ENCODE peak calls at places on chromosomes 5 and 9, in nine cellular contexts. H is fibroblast of lung, U is A549, B is right atrium auricular region, S is HCT116, G is aorta, I is RWPE1, Q is heart left ventricle, C is brain microvascular endothelial cell. Z is an unnamed sample.

GRCh38 chr5:143311955-143312354 is 91.5 kb downstream of the NR3C1 start:
- DNase-seq in H (no peak), U (no peak), B (no peak), S (no peak), G (no peak), I (no peak), Q (no peak), C (no peak), Z (no peak)

GRCh38 chr9:37486256-37486615 is 488 bp downstream of the POLR1E start:
- DNase-seq in H (no peak), U (no peak), B (no peak), S (no peak), G (no peak), I (no peak), Q (no peak), C (no peak), Z (no peak)

GRCh38 chr9:99955606-99956005 is 49.2 kb downstream of the STX17 start:
- DNase-seq in H (no peak), U (no peak), B (no peak), S (no peak), G (no peak), I (no peak), Q (no peak), C (no peak), Z (no peak)

GRCh38 chr5:151327585-151327984 is 19.8 kb downstream of the SLC36A2 start:
- DNase-seq in H (no peak), U (no peak), B (no peak), S (no peak), G (no peak), I (no peak), Q (no peak), C (no peak), Z (no peak)

GRCh38 chr5:168356592-168356991 is 65.1 kb downstream of the WWC1 start:
- DNase-seq in H (no peak), U (no peak), B (no peak), S (no peak), G (no peak), I (no peak), Q (no peak), C (no peak), Z (no peak)

GRCh38 chr5:3302228-3302627 is 293.4 kb upstream of the IRX1 start:
- DNase-seq in H (no peak), U (no peak), B (no peak), S (no peak), G (no peak), I (no peak), Q (no peak), C (no peak), Z (no peak)

GRCh38 chr9:127520941-127521918 is 69.9 kb downstream of the LRSAM1 start:
- DNase-seq in H (peak), U (no peak), B (peak), S (no peak), G (peak), I (no peak), Q (peak), C (peak), Z (no peak)

GRCh38 chr5:135885031-135885430 is 10.6 kb downstream of the IL9 start:
- DNase-seq in H (no peak), U (no peak), B (peak), S (no peak), G (no peak), I (no peak), Q (no peak), C (no peak), Z (no peak)

GRCh38 chr5:25515525-25515924 is 870.7 kb upstream of the CDH10 start:
- DNase-seq in H (no peak), U (no peak), B (no peak), S (no peak), G (no peak), I (no peak), Q (no peak), C (no peak), Z (no peak)

DNA sequence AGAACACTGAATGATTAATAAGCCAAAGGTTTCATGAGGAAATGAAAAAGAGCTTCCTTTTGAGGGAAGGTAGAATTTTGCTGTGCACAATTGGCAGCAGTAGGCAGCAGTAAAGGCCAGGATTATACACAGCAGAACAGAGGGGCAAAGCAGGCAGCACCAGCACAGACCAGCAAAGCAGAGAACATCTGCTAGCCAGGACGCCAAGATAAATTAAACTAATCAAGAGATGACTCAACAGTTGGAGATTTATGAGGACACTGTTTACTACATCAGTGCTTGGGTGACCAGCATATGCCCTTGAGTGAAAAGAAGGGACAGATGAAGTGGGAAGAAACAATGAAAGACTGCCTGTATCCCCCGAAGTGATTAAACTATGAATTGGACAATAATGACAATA is 871.4 kb upstream of the CDH10 start:
- DNase-seq in H (no peak), U (no peak), B (no peak), S (no peak), G (no peak), I (no peak), Q (no peak), C (no peak), Z (no peak)
- H3K27ac ChIP-seq in H (no peak), U (no peak), B (no peak), S (no peak), G (no peak), I (no peak), Q (no peak), C (no peak), Z (no peak)

GRCh38 chr5:32951003-32951402 is 239.9 kb downstream of the NPR3 start:
- DNase-seq in H (no peak), U (no peak), B (no peak), S (no peak), G (no peak), I (no peak), Q (peak), C (no peak), Z (no peak)

GRCh38 chr5:32953694-32954093 is 242.6 kb downstream of the NPR3 start:
- DNase-seq in H (no peak), U (no peak), B (no peak), S (no peak), G (no peak), I (no peak), Q (no peak), C (no peak), Z (no peak)

GRCh38 chr5:32951878-32952277 is 240.8 kb downstream of the NPR3 start:
- DNase-seq in H (no peak), U (no peak), B (no peak), S (no peak), G (no peak), I (no peak), Q (no peak), C (no peak), Z (no peak)

GRCh38 chr5:32949571-32949970 is 238.4 kb downstream of the NPR3 start:
- DNase-seq in H (no peak), U (no peak), B (no peak), S (no peak), G (no peak), I (peak), Q (no peak), C (no peak), Z (no peak)
- H3K27ac ChIP-seq in H (no peak), U (no peak), B (no peak), S (no peak), G (no peak), I (no peak), Q (no peak), C (no peak), Z (no peak)

DNA sequence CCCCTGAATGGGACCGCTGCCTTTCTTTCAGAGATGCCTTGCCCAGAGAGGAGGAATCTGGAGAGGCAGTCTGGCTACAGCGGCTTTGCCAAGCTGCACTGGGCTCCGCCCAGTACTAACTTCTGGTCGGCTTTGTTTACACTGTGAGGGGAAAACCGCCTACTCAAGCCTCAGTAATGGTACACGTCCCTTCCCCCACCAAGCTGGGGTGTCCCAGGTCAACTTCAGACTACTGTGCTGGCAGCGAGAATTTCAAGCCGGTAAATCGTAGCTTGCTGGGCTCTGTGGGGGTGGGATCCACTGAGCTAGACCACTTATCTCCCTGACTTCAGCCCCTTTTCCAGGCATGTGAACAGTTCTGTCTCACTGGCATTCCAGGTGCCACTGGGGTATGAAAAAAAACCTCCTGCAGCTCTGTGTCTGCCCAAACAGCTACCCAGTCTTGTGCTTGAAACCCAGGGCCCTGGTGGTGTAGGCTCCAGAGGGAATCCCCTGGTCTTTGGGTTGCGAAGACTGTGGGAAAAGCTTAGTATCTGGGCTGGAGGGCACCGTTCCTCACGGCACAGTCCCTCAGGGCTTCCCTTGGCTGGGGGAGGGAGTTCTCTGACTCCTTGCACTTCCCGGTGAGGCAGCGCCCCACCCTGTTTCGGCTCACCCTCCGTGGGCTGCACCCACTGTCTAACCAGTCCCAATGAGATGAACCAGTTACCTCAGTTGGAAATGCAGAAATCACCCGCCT is 171.2 kb downstream of the CWC27 start:
- DNase-seq in H (peak), U (no peak), B (no peak), S (no peak), G (peak), I (peak), Q (no peak), C (peak), Z (no peak)
- H3K27ac ChIP-seq in H (peak), U (peak), B (no peak), S (no peak), G (no peak), I (no peak), Q (no peak), C (no peak), Z (no peak)

GRCh38 chr9:120705174-120705573 is 9.1 kb downstream of the MEGF9 start:
- DNase-seq in H (no peak), U (no peak), B (no peak), S (no peak), G (no peak), I (no peak), Q (no peak), C (no peak), Z (no peak)
- H3K27ac ChIP-seq in H (no peak), U (peak), B (no peak), S (no peak), G (no peak), I (no peak), Q (no peak), C (no peak), Z (peak)

GRCh38 chr5:99449786-99450185 is 521.0 kb upstream of the CHD1 start:
- DNase-seq in H (peak), U (no peak), B (no peak), S (no peak), G (no peak), I (no peak), Q (no peak), C (no peak), Z (no peak)
- H3K27ac ChIP-seq in H (no peak), U (no peak), B (no peak), S (no peak), G (no peak), I (no peak), Q (no peak), C (no peak), Z (no peak)